ENCODE peak calls at places on chromosome 22, in nine cellular contexts. D is Calu3; W is activated naive CD8-positive, alpha-beta T cell treated with anti-CD3 and anti-CD28 coated beads, Interleukin-2, amount 10 ng/mL, durations not matched to agents 7 days and 5 days; O is foreskin fibroblast; K is stomach; V is activated T-cell treated with anti-CD3 and anti-CD28 coated beads, Interleukin-2, amount 50 U/mL, for 72 hours; H is brain microvascular endothelial cell; B is tibial artery; P is NCI-H1436. M is an unnamed sample.
A peak's percentile ranks its signal among the peaks of the same experiment; 100 is the strongest.

GRCh38 chr22:45120931-45121330 is 42.8 kb upstream of the NUP50 start:
- DNase-seq in D (no peak), W (no peak), B (no peak), P (no peak), O (no peak), H (no peak), V (no peak), K (no peak), M (no peak)

GRCh38 chr22:46686221-46686872 is 51.7 kb downstream of the CERK start:
- DNase-seq in H (no peak), W (no peak), D (no peak), B (no peak), V (no peak), K (peak; percentile 76), P (no peak), O (no peak), M (no peak)

GRCh38 chr22:27112273-27112672 is 454.9 kb downstream of the MIAT start:
- DNase-seq in D (no peak), W (no peak), P (no peak), O (no peak), V (no peak), K (no peak), B (peak; percentile 0), H (no peak), M (no peak)

GRCh38 chr22:35205141-35205775 is 52.0 kb upstream of the HMGXB4 start:
- DNase-seq in W (no peak), K (no peak), O (no peak), V (no peak), D (no peak), B (no peak), H (no peak), P (peak; percentile 34), M (no peak)

GRCh38 chr22:22942511-22943329 is 55.1 kb downstream of the IGLL5 start:
- DNase-seq in W (peak; percentile 55), P (peak; percentile 34), B (peak; percentile 53), K (peak; percentile 70), H (peak; percentile 59), D (peak; percentile 63), O (peak; percentile 30), V (peak; percentile 78), M (peak; percentile 59)

GRCh38 chr22:24841261-24841660 is 35.2 kb downstream of the SGSM1 start:
- DNase-seq in H (no peak), O (no peak), D (no peak), B (no peak), P (no peak), V (no peak), K (peak; percentile 60), W (no peak), M (no peak)

GRCh38 chr22:20571531-20572007 is 64.2 kb downstream of the MED15 start:
- DNase-seq in B (no peak), D (peak; percentile 33), O (no peak), H (no peak), W (peak; percentile 80), K (peak; percentile 43), P (peak; percentile 7), V (peak; percentile 74), M (no peak)

GRCh38 chr22:31861226-31861840 is 83.0 kb upstream of the YWHAH start:
- DNase-seq in W (no peak), B (no peak), H (peak; percentile 19), P (no peak), K (no peak), V (peak; percentile 10), D (no peak), O (peak; percentile 24), M (no peak)

GRCh38 chr22:46911341-46911740 is 148.9 kb downstream of the TBC1D22A start:
- DNase-seq in W (no peak), H (no peak), K (no peak), D (no peak), O (no peak), V (no peak), B (no peak), P (no peak), M (no peak)

GRCh38 chr22:41284465-41284864 is 1.5 kb downstream of the RANGAP1 start:
- DNase-seq in V (no peak), D (peak; percentile 77), B (no peak), W (no peak), O (no peak), P (no peak), H (no peak), K (no peak), M (no peak)

GRCh38 chr22:35725521-35725920 is 7.8 kb downstream of the APOL5 start:
- DNase-seq in H (no peak), V (no peak), D (no peak), B (no peak), P (no peak), K (no peak), W (no peak), O (no peak), M (no peak)

GRCh38 chr22:40236131-40236665 is 58.5 kb downstream of the TNRC6B start:
- DNase-seq in W (no peak), P (no peak), K (no peak), O (no peak), V (no peak), B (no peak), D (no peak), H (no peak), M (no peak)

GRCh38 chr22:45997077-45997774 is 20.3 kb upstream of the WNT7B start:
- DNase-seq in O (peak; percentile 99), V (no peak), P (peak; percentile 34), H (peak; percentile 93), B (peak; percentile 96), K (peak; percentile 63), D (peak; percentile 29), W (peak; percentile 57), M (peak; percentile 94)

GRCh38 chr22:44455151-44455962 is 42.7 kb downstream of the RTL6 start:
- DNase-seq in V (peak; percentile 56), P (no peak), O (no peak), D (no peak), B (no peak), W (peak; percentile 55), K (peak; percentile 27), H (no peak), M (no peak)

GRCh38 chr22:19455585-19456370 is 8.3 kb upstream of the C22orf39 start:
- DNase-seq in V (no peak), O (no peak), P (no peak), K (no peak), W (no peak), H (peak; percentile 11), D (no peak), B (no peak), M (no peak)

GRCh38 chr22:23240639-23241389 is 60.5 kb downstream of the BCR start:
- DNase-seq in P (no peak), V (peak; percentile 37), H (no peak), O (no peak), W (no peak), B (no peak), D (peak; percentile 24), K (peak; percentile 31), M (no peak)

GRCh38 chr22:29510542-29510941 is 30.5 kb downstream of the NEFH start:
- DNase-seq in O (no peak), K (no peak), D (no peak), W (no peak), P (no peak), H (no peak), B (no peak), V (no peak), M (no peak)

GRCh38 chr22:44362249-44363040 is 49.7 kb upstream of the SHISAL1 start:
- DNase-seq in H (no peak), K (no peak), B (no peak), P (no peak), V (no peak), D (no peak), W (no peak), O (no peak), M (no peak)

GRCh38 chr22:46027219-46028068 is 50.5 kb upstream of the WNT7B start:
- DNase-seq in K (peak; percentile 76), O (no peak), W (no peak), B (peak; percentile 85), H (no peak), P (no peak), V (no peak), D (peak; percentile 43), M (no peak)

GRCh38 chr22:49820984-49821383 is 6.7 kb downstream of the BRD1 start:
- DNase-seq in V (no peak), O (no peak), P (no peak), B (no peak), D (no peak), H (no peak), W (no peak), K (no peak), M (no peak)

GRCh38 chr22:29503811-29504372 is 23.9 kb downstream of the NEFH start:
- DNase-seq in K (no peak), H (peak; percentile 67), V (no peak), D (no peak), O (peak; percentile 68), P (no peak), W (no peak), B (no peak), M (peak; percentile 71)

M was measured in AG08396.